ENCODE peak calls at places on chromosomes 4 and X, in four cellular contexts. One of them, this sample, is unnamed.

GRCh38 chr4:40423735-40424134 is 88.6 kb downstream of the CHRNA9 start:
- DNase-seq in CD8-positive, alpha-beta memory T cell: no peak
- DNase-seq in psoas muscle: no peak
- DNase-seq in CD8-positive, alpha-beta T cell: no peak
- DNase-seq in this sample: no peak

GRCh38 chr4:145260091-145260490 is 79.7 kb upstream of the OTUD4 start:
- DNase-seq in CD8-positive, alpha-beta memory T cell: no peak
- DNase-seq in psoas muscle: no peak
- DNase-seq in CD8-positive, alpha-beta T cell: no peak
- DNase-seq in this sample: no peak

GRCh38 chr4:6092131-6092530 is 73.9 kb upstream of the C4orf50 start:
- DNase-seq in CD8-positive, alpha-beta memory T cell: no peak
- DNase-seq in psoas muscle: no peak
- DNase-seq in CD8-positive, alpha-beta T cell: no peak
- DNase-seq in this sample: no peak

GRCh38 chr4:89121711-89122387 is 10.5 kb downstream of the TIGD2 start:
- DNase-seq in CD8-positive, alpha-beta memory T cell: no peak
- DNase-seq in psoas muscle: no peak
- DNase-seq in CD8-positive, alpha-beta T cell: no peak
- DNase-seq in this sample: no peak

GRCh38 chr4:128809477-128810330 is at the start of gene JADE1:
- DNase-seq in CD8-positive, alpha-beta memory T cell: peak; percentile 82
- DNase-seq in psoas muscle: peak; percentile 93
- DNase-seq in CD8-positive, alpha-beta T cell: peak; percentile 90
- DNase-seq in this sample: peak; percentile 94

GRCh38 chrX:129006491-129006890 is 516.8 kb downstream of the SMARCA1 start:
- DNase-seq in CD8-positive, alpha-beta memory T cell: no peak
- DNase-seq in psoas muscle: no peak
- DNase-seq in CD8-positive, alpha-beta T cell: no peak
- DNase-seq in this sample: no peak

GRCh38 chrX:71224969-71225368 is 1.9 kb downstream of the GJB1 start:
- DNase-seq in CD8-positive, alpha-beta memory T cell: no peak
- DNase-seq in psoas muscle: no peak
- DNase-seq in CD8-positive, alpha-beta T cell: no peak
- DNase-seq in this sample: no peak

GRCh38 chrX:152897216-152898144 is at the start of gene ZNF185:
- DNase-seq in CD8-positive, alpha-beta memory T cell: no peak
- DNase-seq in psoas muscle: no peak
- DNase-seq in CD8-positive, alpha-beta T cell: no peak
- DNase-seq in this sample: no peak

GRCh38 chr4:107248571-107248970 is 212.5 kb upstream of the DKK2 start:
- DNase-seq in CD8-positive, alpha-beta memory T cell: no peak
- DNase-seq in psoas muscle: no peak
- DNase-seq in CD8-positive, alpha-beta T cell: no peak
- DNase-seq in this sample: no peak

GRCh38 chrX:139881572-139881971 is 51.3 kb downstream of the ATP11C start:
- DNase-seq in CD8-positive, alpha-beta memory T cell: no peak
- DNase-seq in psoas muscle: no peak
- DNase-seq in CD8-positive, alpha-beta T cell: no peak
- DNase-seq in this sample: no peak

GRCh38 chr4:123159479-123159878 is 237.1 kb upstream of the NUDT6 start:
- DNase-seq in CD8-positive, alpha-beta memory T cell: no peak
- DNase-seq in psoas muscle: no peak
- DNase-seq in CD8-positive, alpha-beta T cell: no peak
- DNase-seq in this sample: no peak

GRCh38 chr4:64538219-64538618 is 129.0 kb upstream of the TECRL start:
- DNase-seq in CD8-positive, alpha-beta memory T cell: no peak
- DNase-seq in psoas muscle: no peak
- DNase-seq in CD8-positive, alpha-beta T cell: no peak
- DNase-seq in this sample: no peak

GRCh38 chr4:73664470-73664869 is 44.2 kb upstream of the RASSF6 start:
- DNase-seq in CD8-positive, alpha-beta memory T cell: no peak
- DNase-seq in psoas muscle: no peak
- DNase-seq in CD8-positive, alpha-beta T cell: no peak
- DNase-seq in this sample: no peak

GRCh38 chr4:165663411-165663810 is 209.6 kb upstream of the TLL1 start:
- DNase-seq in CD8-positive, alpha-beta memory T cell: no peak
- DNase-seq in psoas muscle: no peak
- DNase-seq in CD8-positive, alpha-beta T cell: no peak
- DNase-seq in this sample: no peak

GRCh38 chr4:145786261-145786660 is 106.3 kb downstream of the C4orf51 start:
- DNase-seq in CD8-positive, alpha-beta memory T cell: no peak
- DNase-seq in psoas muscle: no peak
- DNase-seq in CD8-positive, alpha-beta T cell: no peak
- DNase-seq in this sample: no peak

GRCh38 chr4:6071959-6072720 is 53.9 kb upstream of the C4orf50 start:
- DNase-seq in CD8-positive, alpha-beta memory T cell: no peak
- DNase-seq in psoas muscle: no peak
- DNase-seq in CD8-positive, alpha-beta T cell: no peak
- DNase-seq in this sample: no peak

GRCh38 chr4:55078987-55079386 is 46.4 kb downstream of the KDR start:
- DNase-seq in CD8-positive, alpha-beta memory T cell: no peak
- DNase-seq in psoas muscle: peak; percentile 75
- DNase-seq in CD8-positive, alpha-beta T cell: no peak
- DNase-seq in this sample: peak; percentile 73

GRCh38 chrX:17846045-17846444 is 15.1 kb downstream of the RAI2 start:
- DNase-seq in CD8-positive, alpha-beta memory T cell: no peak
- DNase-seq in psoas muscle: no peak
- DNase-seq in CD8-positive, alpha-beta T cell: no peak
- DNase-seq in this sample: no peak

GRCh38 chrX:46803140-46803539 is 33.7 kb upstream of the RP2 start:
- DNase-seq in CD8-positive, alpha-beta memory T cell: no peak
- DNase-seq in psoas muscle: no peak
- DNase-seq in CD8-positive, alpha-beta T cell: no peak
- DNase-seq in this sample: no peak

GRCh38 chr4:123037809-123038208 is 115.4 kb upstream of the NUDT6 start:
- DNase-seq in CD8-positive, alpha-beta memory T cell: no peak
- DNase-seq in psoas muscle: no peak
- DNase-seq in CD8-positive, alpha-beta T cell: no peak
- DNase-seq in this sample: no peak

GRCh38 chrX:46865281-46865680 is 28.4 kb downstream of the RP2 start:
- DNase-seq in CD8-positive, alpha-beta memory T cell: no peak
- DNase-seq in psoas muscle: no peak
- DNase-seq in CD8-positive, alpha-beta T cell: no peak
- DNase-seq in this sample: no peak

GRCh38 chrX:106263817-106264216 is 95.7 kb downstream of the PWWP3B start:
- DNase-seq in CD8-positive, alpha-beta memory T cell: no peak
- DNase-seq in psoas muscle: no peak
- DNase-seq in CD8-positive, alpha-beta T cell: no peak
- DNase-seq in this sample: no peak

GRCh38 chr4:78781925-78782324 is 5.8 kb downstream of the BMP2K start:
- DNase-seq in CD8-positive, alpha-beta memory T cell: no peak
- DNase-seq in psoas muscle: no peak
- DNase-seq in CD8-positive, alpha-beta T cell: no peak
- DNase-seq in this sample: no peak

GRCh38 chr4:24765331-24765990 is 29.9 kb upstream of the SOD3 start:
- DNase-seq in CD8-positive, alpha-beta memory T cell: no peak
- DNase-seq in psoas muscle: peak; percentile 50
- DNase-seq in CD8-positive, alpha-beta T cell: no peak
- DNase-seq in this sample: no peak

GRCh38 chr4:2059726-2060577 is 825 bp downstream of the NAT8L start:
- DNase-seq in CD8-positive, alpha-beta memory T cell: no peak
- DNase-seq in psoas muscle: no peak
- DNase-seq in CD8-positive, alpha-beta T cell: no peak
- DNase-seq in this sample: peak; percentile 16

GRCh38 chr4:3770323-3771166 is 4.4 kb downstream of the ADRA2C start:
- DNase-seq in CD8-positive, alpha-beta memory T cell: no peak
- DNase-seq in psoas muscle: no peak
- DNase-seq in CD8-positive, alpha-beta T cell: no peak
- DNase-seq in this sample: no peak

GRCh38 chr4:56637791-56638190 is 43.3 kb downstream of the HOPX start:
- DNase-seq in CD8-positive, alpha-beta memory T cell: no peak
- DNase-seq in psoas muscle: no peak
- DNase-seq in CD8-positive, alpha-beta T cell: no peak
- DNase-seq in this sample: no peak

GRCh38 chr4:82268826-82269193 is 105.0 kb downstream of the HNRNPD start:
- DNase-seq in CD8-positive, alpha-beta memory T cell: no peak
- DNase-seq in psoas muscle: no peak
- DNase-seq in CD8-positive, alpha-beta T cell: no peak
- DNase-seq in this sample: no peak

DNA sequence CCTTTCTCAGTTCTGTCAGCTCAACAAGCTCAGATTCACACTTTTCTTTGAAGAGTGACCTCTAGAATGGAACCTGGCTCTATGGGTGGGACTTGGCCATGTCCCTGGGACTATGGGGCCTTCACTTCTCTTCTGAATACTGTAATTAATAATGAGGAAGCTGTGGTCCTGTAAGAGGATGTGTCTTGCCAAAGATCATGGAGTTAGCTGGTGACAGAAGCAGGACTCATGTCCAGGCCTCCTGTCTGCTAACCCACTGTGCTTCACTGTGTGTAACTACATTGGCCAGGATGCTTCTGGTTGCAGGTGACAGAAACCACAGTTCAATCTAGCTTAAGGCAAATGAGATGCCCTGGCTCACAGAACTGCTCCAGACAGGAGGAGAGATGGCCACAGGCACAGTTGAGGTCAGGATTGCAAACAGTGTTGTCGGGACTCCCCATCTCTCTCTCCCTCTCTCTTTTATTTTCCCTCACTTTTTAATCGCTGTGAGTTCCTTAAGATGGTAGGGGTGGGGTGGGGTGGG is 3.1 kb downstream of the MTMR1 start:
- DNase-seq in CD8-positive, alpha-beta memory T cell: no peak
- DNase-seq in psoas muscle: no peak
- DNase-seq in CD8-positive, alpha-beta T cell: no peak
- DNase-seq in this sample: no peak
- H3K27ac ChIP-seq in CD8-positive, alpha-beta memory T cell: no peak overlapping the region
- H3K27ac ChIP-seq in psoas muscle: peak overlapping the region; percentile 83
- H3K27ac ChIP-seq in CD8-positive, alpha-beta T cell: no peak overlapping the region
- H3K27ac ChIP-seq in this sample: no peak overlapping the region

DNA sequence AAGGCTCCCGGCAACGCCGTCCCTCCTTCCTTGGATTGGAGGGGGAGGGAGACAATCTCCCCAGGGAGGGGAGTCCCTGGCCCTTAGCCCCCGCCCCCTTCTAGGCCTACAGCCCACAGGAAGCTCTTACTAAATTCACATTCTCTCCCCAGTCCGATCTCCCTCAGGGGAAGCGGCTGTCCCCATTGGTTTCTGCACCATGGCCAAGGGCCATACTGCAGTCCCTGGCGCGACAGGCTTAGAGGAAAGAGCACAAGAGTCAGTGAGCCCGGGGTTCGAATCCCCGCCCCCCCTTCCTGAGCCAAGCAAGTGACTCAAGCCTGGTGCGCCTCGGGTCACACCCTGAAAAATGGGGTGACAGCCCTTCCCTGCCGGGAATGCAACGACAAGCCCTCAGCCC is 1.1 kb downstream of the ABLIM2 start:
- DNase-seq in CD8-positive, alpha-beta memory T cell: no peak
- DNase-seq in psoas muscle: peak; percentile 88
- DNase-seq in CD8-positive, alpha-beta T cell: no peak
- DNase-seq in this sample: peak; percentile 75
- H3K4me3 ChIP-seq in CD8-positive, alpha-beta memory T cell: no peak overlapping the region
- H3K4me3 ChIP-seq in psoas muscle: peak overlapping the region; percentile 87
- H3K4me3 ChIP-seq in CD8-positive, alpha-beta T cell: peak overlapping the region; percentile 61
- H3K4me3 ChIP-seq in this sample: peak overlapping the region; percentile 77

GRCh38 chr4:118746251-118746919 is 61.2 kb downstream of the METTL14 start:
- DNase-seq in CD8-positive, alpha-beta memory T cell: no peak
- DNase-seq in psoas muscle: peak; percentile 59
- DNase-seq in CD8-positive, alpha-beta T cell: no peak
- DNase-seq in this sample: peak; percentile 51
- H3K27ac ChIP-seq in CD8-positive, alpha-beta memory T cell: no peak overlapping the region
- H3K27ac ChIP-seq in psoas muscle: peak overlapping the region; percentile 43
- H3K27ac ChIP-seq in CD8-positive, alpha-beta T cell: no peak overlapping the region
- H3K27ac ChIP-seq in this sample: peak overlapping the region; percentile 83

GRCh38 chrX:39969099-39969825 is 128.5 kb downstream of the BCOR start:
- DNase-seq in CD8-positive, alpha-beta memory T cell: no peak
- DNase-seq in psoas muscle: no peak
- DNase-seq in CD8-positive, alpha-beta T cell: peak; percentile 39
- DNase-seq in this sample: no peak

GRCh38 chrX:39971760-39972159 is 126.0 kb downstream of the BCOR start:
- DNase-seq in CD8-positive, alpha-beta memory T cell: no peak
- DNase-seq in psoas muscle: no peak
- DNase-seq in CD8-positive, alpha-beta T cell: no peak
- DNase-seq in this sample: no peak

GRCh38 chrX:39972340-39972739 is 125.4 kb downstream of the BCOR start:
- DNase-seq in CD8-positive, alpha-beta memory T cell: no peak
- DNase-seq in psoas muscle: no peak
- DNase-seq in CD8-positive, alpha-beta T cell: no peak
- DNase-seq in this sample: no peak

GRCh38 chrX:39967348-39967747 is 130.4 kb downstream of the BCOR start:
- DNase-seq in CD8-positive, alpha-beta memory T cell: no peak
- DNase-seq in psoas muscle: no peak
- DNase-seq in CD8-positive, alpha-beta T cell: no peak
- DNase-seq in this sample: no peak

GRCh38 chrX:39969826-39970569 is 127.8 kb downstream of the BCOR start:
- DNase-seq in CD8-positive, alpha-beta memory T cell: no peak
- DNase-seq in psoas muscle: no peak
- DNase-seq in CD8-positive, alpha-beta T cell: no peak
- DNase-seq in this sample: peak; percentile 39
- H3K4me3 ChIP-seq in CD8-positive, alpha-beta memory T cell: peak overlapping the region; percentile 32
- H3K4me3 ChIP-seq in psoas muscle: no peak overlapping the region
- H3K4me3 ChIP-seq in CD8-positive, alpha-beta T cell: no peak overlapping the region
- H3K4me3 ChIP-seq in this sample: no peak overlapping the region

GRCh38 chrX:5857232-5857631 is 371.4 kb downstream of the NLGN4X start:
- DNase-seq in CD8-positive, alpha-beta memory T cell: no peak
- DNase-seq in psoas muscle: no peak
- DNase-seq in CD8-positive, alpha-beta T cell: no peak
- DNase-seq in this sample: no peak
- H3K27ac ChIP-seq in CD8-positive, alpha-beta memory T cell: no peak overlapping the region
- H3K27ac ChIP-seq in psoas muscle: no peak overlapping the region
- H3K27ac ChIP-seq in CD8-positive, alpha-beta T cell: no peak overlapping the region
- H3K27ac ChIP-seq in this sample: no peak overlapping the region

This sample was measured in heart left ventricle.